ENCODE peak calls at places on chromosomes 2 and 18, in four cellular contexts. One of them, this sample, is unnamed. For H3K4me1, the result is how much of the 10 kb centered on the place peaks cover.

GRCh38 chr2:65710356-65710755 is 278.0 kb upstream of the SPRED2 start:
- DNase-seq in aorta: no peak
- DNase-seq in naive thymus-derived CD4-positive, alpha-beta T cell: no peak
- DNase-seq in left lung: no peak
- DNase-seq in this sample: no peak

GRCh38 chr2:44786045-44786817 is 155.3 kb upstream of the SIX3 start:
- DNase-seq in naive thymus-derived CD4-positive, alpha-beta T cell: no peak
- DNase-seq in left lung: no peak
- DNase-seq in aorta: no peak
- DNase-seq in this sample: no peak

GRCh38 chr2:218889937-218890336 is 9.3 kb downstream of the WNT10A start:
- DNase-seq in left lung: no peak
- DNase-seq in naive thymus-derived CD4-positive, alpha-beta T cell: no peak
- DNase-seq in aorta: peak
- DNase-seq in this sample: no peak

GRCh38 chr2:239719791-239720410 is 305.2 kb downstream of the NDUFA10 start:
- DNase-seq in naive thymus-derived CD4-positive, alpha-beta T cell: no peak
- DNase-seq in left lung: no peak
- DNase-seq in aorta: no peak
- DNase-seq in this sample: no peak

GRCh38 chr2:144582651-144583361 is 62.9 kb upstream of the ZEB2 start:
- DNase-seq in naive thymus-derived CD4-positive, alpha-beta T cell: no peak
- DNase-seq in aorta: no peak
- DNase-seq in left lung: no peak
- DNase-seq in this sample: no peak

GRCh38 chr18:48476550-48476917 is 62.3 kb upstream of the CTIF start:
- DNase-seq in aorta: no peak
- DNase-seq in left lung: no peak
- DNase-seq in naive thymus-derived CD4-positive, alpha-beta T cell: no peak
- DNase-seq in this sample: no peak

GRCh38 chr2:144330951-144331651 is 188.8 kb downstream of the ZEB2 start:
- DNase-seq in naive thymus-derived CD4-positive, alpha-beta T cell: peak
- DNase-seq in left lung: peak
- DNase-seq in aorta: no peak
- DNase-seq in this sample: no peak

GRCh38 chr2:28291811-28292455 is 100.7 kb upstream of the FOSL2 start:
- DNase-seq in left lung: no peak
- DNase-seq in aorta: no peak
- DNase-seq in naive thymus-derived CD4-positive, alpha-beta T cell: no peak
- DNase-seq in this sample: no peak

GRCh38 chr2:240247241-240247867 is 106.9 kb upstream of the OTOS start:
- DNase-seq in naive thymus-derived CD4-positive, alpha-beta T cell: no peak
- DNase-seq in left lung: no peak
- DNase-seq in aorta: peak
- DNase-seq in this sample: no peak

GRCh38 chr2:103781401-103781800 is 1019.6 kb downstream of the TMEM182 start:
- DNase-seq in left lung: no peak
- DNase-seq in aorta: no peak
- DNase-seq in naive thymus-derived CD4-positive, alpha-beta T cell: no peak
- DNase-seq in this sample: no peak

GRCh38 chr2:201126308-201127127 is 10.6 kb downstream of the CFLAR start:
- DNase-seq in naive thymus-derived CD4-positive, alpha-beta T cell: no peak
- DNase-seq in left lung: no peak
- DNase-seq in aorta: no peak
- DNase-seq in this sample: no peak

GRCh38 chr2:232126301-232127085 is 165.0 kb downstream of the DIS3L2 start:
- DNase-seq in left lung: no peak
- DNase-seq in aorta: no peak
- DNase-seq in naive thymus-derived CD4-positive, alpha-beta T cell: no peak
- DNase-seq in this sample: no peak

GRCh38 chr2:212845941-212846340 is 305.5 kb downstream of the IKZF2 start:
- DNase-seq in aorta: no peak
- DNase-seq in naive thymus-derived CD4-positive, alpha-beta T cell: no peak
- DNase-seq in left lung: no peak
- DNase-seq in this sample: no peak

GRCh38 chr2:187869195-187869594 is 315.0 kb upstream of the TFPI start:
- DNase-seq in aorta: no peak
- DNase-seq in left lung: peak
- DNase-seq in naive thymus-derived CD4-positive, alpha-beta T cell: no peak
- DNase-seq in this sample: no peak

GRCh38 chr18:78934003-78934402 is 45.6 kb upstream of the SALL3 start:
- DNase-seq in left lung: no peak
- DNase-seq in aorta: peak
- DNase-seq in naive thymus-derived CD4-positive, alpha-beta T cell: no peak
- DNase-seq in this sample: no peak

GRCh38 chr2:221779614-221780067 is 207.5 kb upstream of the EPHA4 start:
- DNase-seq in aorta: peak
- DNase-seq in left lung: no peak
- DNase-seq in naive thymus-derived CD4-positive, alpha-beta T cell: no peak
- DNase-seq in this sample: no peak

GRCh38 chr18:48078448-48078847 is 148.0 kb upstream of the SMAD2 start:
- DNase-seq in naive thymus-derived CD4-positive, alpha-beta T cell: no peak
- DNase-seq in left lung: no peak
- DNase-seq in aorta: no peak
- DNase-seq in this sample: no peak

GRCh38 chr2:58376592-58376991 is 135.5 kb upstream of the FANCL start:
- DNase-seq in aorta: no peak
- DNase-seq in naive thymus-derived CD4-positive, alpha-beta T cell: no peak
- DNase-seq in left lung: no peak
- DNase-seq in this sample: no peak

GRCh38 chr2:194205568-194206227 is 1451.3 kb upstream of the SLC39A10 start:
- DNase-seq in naive thymus-derived CD4-positive, alpha-beta T cell: no peak
- DNase-seq in aorta: no peak
- DNase-seq in left lung: no peak
- DNase-seq in this sample: no peak

GRCh38 chr2:113164234-113164929 is 9.4 kb upstream of the PSD4 start:
- DNase-seq in naive thymus-derived CD4-positive, alpha-beta T cell: no peak
- DNase-seq in left lung: no peak
- DNase-seq in aorta: no peak
- DNase-seq in this sample: no peak

GRCh38 chr2:231925303-231926179 is 655 bp downstream of the NPPC start:
- DNase-seq in left lung: peak
- DNase-seq in aorta: peak
- DNase-seq in naive thymus-derived CD4-positive, alpha-beta T cell: peak
- DNase-seq in this sample: peak

GRCh38 chr18:75210274-75211001 is at the start of gene TSHZ1:
- DNase-seq in aorta: no peak
- DNase-seq in left lung: no peak
- DNase-seq in naive thymus-derived CD4-positive, alpha-beta T cell: peak
- DNase-seq in this sample: peak

GRCh38 chr2:25431604-25432003 is 89.9 kb upstream of the DNMT3A start:
- DNase-seq in naive thymus-derived CD4-positive, alpha-beta T cell: no peak
- DNase-seq in aorta: no peak
- DNase-seq in left lung: no peak
- DNase-seq in this sample: no peak

GRCh38 chr2:223469270-223470057 is 132.7 kb downstream of the SCG2 start:
- DNase-seq in aorta: peak
- DNase-seq in left lung: no peak
- DNase-seq in naive thymus-derived CD4-positive, alpha-beta T cell: no peak
- DNase-seq in this sample: no peak

GRCh38 chr2:62505109-62505508 is 886 bp downstream of the TMEM17 start:
- DNase-seq in left lung: no peak
- DNase-seq in aorta: no peak
- DNase-seq in naive thymus-derived CD4-positive, alpha-beta T cell: no peak
- DNase-seq in this sample: no peak

GRCh38 chr2:178084273-178084672 is 11.7 kb upstream of the PDE11A start:
- DNase-seq in aorta: no peak
- DNase-seq in naive thymus-derived CD4-positive, alpha-beta T cell: no peak
- DNase-seq in left lung: no peak
- DNase-seq in this sample: no peak

GRCh38 chr2:39642054-39642742 is 23.5 kb upstream of the TMEM178A start:
- DNase-seq in naive thymus-derived CD4-positive, alpha-beta T cell: no peak
- DNase-seq in aorta: no peak
- DNase-seq in left lung: no peak
- DNase-seq in this sample: no peak

GRCh38 chr2:105777506-105778343 is 33.0 kb downstream of the NCK2 start:
- DNase-seq in left lung: no peak
- DNase-seq in aorta: no peak
- DNase-seq in naive thymus-derived CD4-positive, alpha-beta T cell: no peak
- DNase-seq in this sample: no peak

GRCh38 chr2:105776560-105776928 is 31.8 kb downstream of the NCK2 start:
- DNase-seq in aorta: peak
- DNase-seq in naive thymus-derived CD4-positive, alpha-beta T cell: no peak
- DNase-seq in left lung: no peak
- DNase-seq in this sample: no peak

GRCh38 chr2:105774781-105775337 is 30.1 kb downstream of the NCK2 start:
- DNase-seq in left lung: no peak
- DNase-seq in naive thymus-derived CD4-positive, alpha-beta T cell: no peak
- DNase-seq in aorta: no peak
- DNase-seq in this sample: no peak

GRCh38 chr2:105777071-105777482 is 32.4 kb downstream of the NCK2 start:
- DNase-seq in naive thymus-derived CD4-positive, alpha-beta T cell: no peak
- DNase-seq in aorta: no peak
- DNase-seq in left lung: no peak
- DNase-seq in this sample: no peak

DNA sequence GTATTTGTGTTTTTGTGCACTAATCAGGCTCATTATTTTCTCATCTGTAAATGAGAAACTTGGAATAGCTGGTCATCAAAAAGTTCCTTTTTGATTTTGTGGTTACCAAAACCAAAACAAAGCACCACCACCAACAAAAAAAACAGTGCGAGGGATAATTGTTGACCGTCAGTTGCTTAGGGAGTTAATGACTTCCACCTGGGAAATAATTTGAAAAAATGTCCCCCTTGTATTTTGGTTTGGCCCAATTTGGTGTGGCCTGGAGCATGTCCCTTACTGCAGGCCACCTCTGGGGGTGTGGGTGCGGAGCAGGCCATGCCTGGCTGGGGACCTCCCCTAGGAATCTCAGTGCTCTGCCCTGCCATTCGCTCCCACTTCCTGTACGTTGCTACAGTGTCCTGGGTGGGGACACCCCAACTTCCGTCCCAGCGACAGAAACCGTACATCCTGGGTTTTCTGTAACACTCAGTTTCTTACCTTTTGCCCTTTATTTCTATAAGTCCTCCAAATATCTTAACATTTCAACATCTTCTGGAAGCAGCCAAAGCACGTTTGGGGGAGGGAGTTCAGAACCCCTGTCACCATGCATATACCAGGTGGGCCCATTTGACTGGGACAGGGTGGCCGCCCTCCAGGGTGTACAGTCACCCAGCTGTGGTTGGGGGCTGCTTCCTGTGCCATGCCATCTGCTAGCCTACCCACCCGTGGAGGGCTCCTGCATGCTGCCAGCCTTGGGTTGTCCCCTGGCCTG is 31.3 kb downstream of the NCK2 start:
- DNase-seq in naive thymus-derived CD4-positive, alpha-beta T cell: peak
- DNase-seq in left lung: no peak
- DNase-seq in aorta: peak
- DNase-seq in this sample: peak
- H3K4me1 ChIP-seq in naive thymus-derived CD4-positive, alpha-beta T cell: half or more
- H3K4me1 ChIP-seq in left lung: under half
- H3K4me1 ChIP-seq in aorta: under half
- H3K4me1 ChIP-seq in this sample: half or more

DNA sequence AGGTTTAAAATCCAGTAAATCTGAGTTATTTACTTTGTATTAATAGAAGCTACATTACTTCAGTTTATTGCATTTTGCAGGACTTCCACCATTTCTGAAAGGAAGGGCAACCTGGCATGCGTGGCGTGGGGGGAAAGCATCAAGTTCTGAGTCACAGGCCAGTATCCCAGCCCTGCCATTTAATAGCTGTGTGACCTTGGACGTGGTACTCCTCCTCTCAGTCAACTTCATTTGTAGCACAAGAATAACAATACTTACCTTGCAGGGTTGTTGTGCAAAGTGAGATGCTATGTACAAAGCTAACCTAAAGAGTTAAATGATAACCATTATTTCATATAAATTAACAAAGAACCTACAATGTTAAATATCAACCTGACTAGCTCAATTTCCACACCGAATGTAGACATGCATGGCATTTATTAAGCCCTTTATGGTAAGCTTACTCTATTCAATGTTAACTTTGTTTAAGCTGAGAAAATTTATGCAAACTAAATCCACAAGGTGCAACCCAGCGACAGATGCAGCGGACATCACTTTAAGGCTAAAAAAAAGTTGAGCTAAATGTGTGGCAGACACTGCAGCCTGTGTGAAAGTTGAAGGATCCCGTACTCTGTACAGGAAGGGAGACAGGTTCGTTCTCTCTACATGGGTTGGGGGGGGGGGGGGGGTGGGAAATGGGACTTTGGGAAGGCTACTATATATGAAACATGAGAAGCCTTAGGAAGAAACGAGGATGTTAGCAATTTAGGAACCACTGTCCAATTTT is 17.2 kb upstream of the STPG4 start:
- DNase-seq in aorta: no peak
- DNase-seq in left lung: no peak
- DNase-seq in naive thymus-derived CD4-positive, alpha-beta T cell: no peak
- DNase-seq in this sample: no peak
- H3K4me1 ChIP-seq in aorta: under half
- H3K4me1 ChIP-seq in left lung: under half
- H3K4me1 ChIP-seq in naive thymus-derived CD4-positive, alpha-beta T cell: under half
- H3K4me1 ChIP-seq in this sample: half or more

DNA sequence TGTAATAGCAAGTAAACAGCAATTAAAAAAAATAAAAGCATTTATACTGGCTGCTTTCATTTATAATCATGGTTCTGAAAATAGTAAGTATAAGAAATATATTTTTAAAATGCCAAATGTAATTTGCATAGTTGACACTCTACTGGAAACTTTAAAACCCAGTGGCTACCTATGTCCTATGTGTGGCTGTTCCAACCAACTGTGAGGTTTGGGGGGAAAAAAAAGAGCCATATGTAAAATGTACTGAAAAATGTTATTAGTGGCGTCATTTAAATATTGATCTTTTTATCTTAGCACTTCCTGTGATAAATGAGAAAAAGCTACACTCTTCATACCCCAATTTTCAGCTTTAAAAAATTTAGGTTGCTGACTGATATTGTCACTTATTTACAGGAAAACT is 270.7 kb downstream of the TCF4 start:
- DNase-seq in naive thymus-derived CD4-positive, alpha-beta T cell: no peak
- DNase-seq in left lung: no peak
- DNase-seq in aorta: no peak
- DNase-seq in this sample: no peak
- H3K4me1 ChIP-seq in naive thymus-derived CD4-positive, alpha-beta T cell: under half
- H3K4me1 ChIP-seq in left lung: under half
- H3K4me1 ChIP-seq in aorta: under half
- H3K4me1 ChIP-seq in this sample: under half

DNA sequence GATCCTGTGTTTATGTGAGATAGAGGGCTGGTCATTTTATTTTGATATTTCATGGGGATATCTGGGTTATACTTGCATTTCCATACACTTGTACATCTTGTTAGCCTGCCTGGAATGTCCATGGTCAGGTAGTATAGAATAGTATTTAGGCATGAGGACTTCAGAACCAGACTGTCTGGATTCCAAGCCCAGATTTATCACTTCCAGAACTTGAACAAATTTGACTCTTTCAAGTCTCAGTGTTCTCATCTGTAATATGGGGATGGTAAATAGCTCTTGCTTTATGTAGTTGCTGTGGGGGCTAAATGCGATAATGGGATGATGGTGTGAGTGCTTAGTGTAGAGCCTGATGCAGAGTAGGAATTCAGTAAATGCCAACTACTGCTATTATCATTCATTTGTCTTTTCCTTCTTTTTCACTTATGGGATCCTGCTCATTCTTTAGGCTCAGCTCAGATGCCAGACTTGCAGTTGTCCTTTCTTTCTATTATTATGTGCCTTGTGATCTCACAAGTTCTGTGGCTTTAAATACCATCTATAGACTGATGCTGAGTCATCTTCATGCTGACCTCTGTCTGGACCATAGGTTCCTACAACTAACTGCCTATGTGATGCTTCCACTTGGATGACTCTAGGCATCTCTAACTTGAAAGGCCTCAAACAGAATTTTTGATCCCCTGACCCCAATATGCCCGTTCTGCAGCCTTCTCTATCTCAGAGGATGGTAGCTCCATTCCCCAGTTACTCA is 67.4 kb downstream of the POLE4 start:
- DNase-seq in aorta: no peak
- DNase-seq in naive thymus-derived CD4-positive, alpha-beta T cell: no peak
- DNase-seq in left lung: no peak
- DNase-seq in this sample: no peak
- H3K4me1 ChIP-seq in aorta: under half
- H3K4me1 ChIP-seq in naive thymus-derived CD4-positive, alpha-beta T cell: under half
- H3K4me1 ChIP-seq in left lung: under half
- H3K4me1 ChIP-seq in this sample: under half